ENCODE peak calls at places on chromosome 10, in seven cellular contexts. D is mucosa of descending colon, F is esophagus squamous epithelium, V is GM20000, J is foreskin fibroblast, L is AG09309, K is cardiac fibroblast. O is an unnamed sample.

GRCh38 chr10:27542812-27543211 is 38.7 kb downstream of the RAB18 start:
- DNase-seq in V (no peak), F (no peak), L (peak), K (peak), J (peak), D (no peak), O (no peak)

GRCh38 chr10:23315966-23316365 is 28.6 kb downstream of the C10orf67 start:
- DNase-seq in V (no peak), J (no peak), D (no peak), K (no peak), F (no peak), L (no peak), O (no peak)

GRCh38 chr10:43938810-43939209 is 290.1 kb upstream of the ZNF32 start:
- DNase-seq in D (no peak), J (no peak), V (no peak), L (no peak), F (no peak), K (no peak), O (no peak)

GRCh38 chr10:44376504-44377099 is 8.3 kb downstream of the CXCL12 start:
- DNase-seq in F (no peak), V (no peak), D (no peak), J (no peak), L (no peak), K (peak), O (no peak)

GRCh38 chr10:45374451-45375052 is 536 bp downstream of the ALOX5 start:
- DNase-seq in J (no peak), V (peak), K (no peak), L (no peak), F (no peak), D (peak), O (no peak)

GRCh38 chr10:110829721-110830410 is 41.9 kb upstream of the PDCD4 start:
- DNase-seq in J (no peak), K (no peak), V (no peak), D (no peak), L (no peak), F (no peak), O (no peak)

GRCh38 chr10:17650416-17650815 is 6.5 kb downstream of the STAM start:
- DNase-seq in F (no peak), L (no peak), V (no peak), K (no peak), D (no peak), J (no peak), O (no peak)

GRCh38 chr10:133388973-133389818 is 4.8 kb upstream of the MTG1 start:
- DNase-seq in K (no peak), J (no peak), D (peak), L (no peak), V (peak), F (no peak), O (no peak)

GRCh38 chr10:104253576-104254410 is 899 bp upstream of the GSTO1 start:
- DNase-seq in J (no peak), K (no peak), V (no peak), L (no peak), D (no peak), F (no peak), O (no peak)

GRCh38 chr10:130763491-130763890 is 548.0 kb downstream of the TCERG1L start:
- DNase-seq in K (no peak), D (no peak), J (no peak), L (no peak), F (no peak), V (no peak), O (no peak)

GRCh38 chr10:114662651-114663217 is 4.7 kb upstream of the ABLIM1 start:
- DNase-seq in F (no peak), V (no peak), D (no peak), J (no peak), K (no peak), L (no peak), O (no peak)

GRCh38 chr10:24681476-24682088 is 42.1 kb downstream of the ARHGAP21 start:
- DNase-seq in K (no peak), L (no peak), F (no peak), J (no peak), D (no peak), V (no peak), O (no peak)

GRCh38 chr10:110865184-110865803 is 6.4 kb upstream of the PDCD4 start:
- DNase-seq in K (peak), F (no peak), V (no peak), L (no peak), J (peak), D (no peak), O (no peak)

GRCh38 chr10:32983333-32983909 is 25.4 kb upstream of the ITGB1 start:
- DNase-seq in V (no peak), K (peak), J (peak), D (no peak), F (no peak), L (no peak), O (no peak)

GRCh38 chr10:1563028-1563427 is 174.3 kb downstream of the ADARB2 start:
- DNase-seq in J (no peak), V (no peak), K (no peak), F (no peak), L (no peak), D (no peak), O (no peak)

GRCh38 chr10:114384181-114384580 is 20.1 kb downstream of the AFAP1L2 start:
- DNase-seq in D (no peak), F (no peak), K (no peak), L (no peak), V (no peak), J (no peak), O (peak)

GRCh38 chr10:50636576-50636975 is 12.8 kb upstream of the SGMS1 start:
- DNase-seq in D (no peak), L (no peak), V (no peak), J (no peak), F (no peak), K (no peak), O (no peak)

GRCh38 chr10:14126697-14127440 is 203.9 kb downstream of the FRMD4A start:
- DNase-seq in J (peak), K (peak), L (no peak), F (no peak), V (no peak), D (no peak), O (no peak)

GRCh38 chr10:121791761-121792160 is 136.1 kb downstream of the ATE1 start:
- DNase-seq in L (no peak), V (no peak), D (no peak), J (no peak), K (peak), F (no peak), O (no peak)

GRCh38 chr10:112562122-112562521 is 115.1 kb downstream of the VTI1A start:
- DNase-seq in L (no peak), F (no peak), K (no peak), J (no peak), D (no peak), V (no peak), O (no peak)

GRCh38 chr10:77516575-77516974 is 121.0 kb downstream of the KCNMA1 start:
- DNase-seq in V (no peak), L (no peak), D (no peak), K (no peak), F (no peak), J (no peak), O (no peak)

GRCh38 chr10:124381011-124381591 is 37.6 kb downstream of the OAT start:
- DNase-seq in J (no peak), K (no peak), D (no peak), F (no peak), V (no peak), L (no peak), O (no peak)

GRCh38 chr10:77823811-77824542 is 102.6 kb downstream of the DLG5 start:
- DNase-seq in K (no peak), L (no peak), D (no peak), F (no peak), V (no peak), J (no peak), O (no peak)

GRCh38 chr10:128263891-128264688 is 137.9 kb upstream of the MKI67 start:
- DNase-seq in V (peak), F (no peak), L (peak), K (peak), D (no peak), J (peak), O (peak)

GRCh38 chr10:73379064-73379748 is 20.5 kb upstream of the CFAP70 start:
- DNase-seq in J (no peak), F (no peak), K (no peak), V (peak), D (no peak), L (no peak), O (no peak)

GRCh38 chr10:91552706-91553105 is 80.2 kb downstream of the PPP1R3C start:
- DNase-seq in V (no peak), D (no peak), F (no peak), K (peak), J (no peak), L (no peak), O (no peak)

GRCh38 chr10:97120370-97120769 is 65.4 kb downstream of the SLIT1 start:
- DNase-seq in L (no peak), V (no peak), K (no peak), D (no peak), F (no peak), J (no peak), O (no peak)

GRCh38 chr10:97115846-97116245 is 69.9 kb downstream of the SLIT1 start:
- DNase-seq in K (no peak), J (no peak), L (no peak), D (no peak), V (no peak), F (no peak), O (no peak)

GRCh38 chr10:97116534-97117162 is 69.1 kb downstream of the SLIT1 start:
- DNase-seq in V (no peak), K (no peak), F (no peak), J (no peak), D (no peak), L (no peak), O (no peak)

GRCh38 chr10:97119058-97119832 is 66.5 kb downstream of the SLIT1 start:
- DNase-seq in J (no peak), D (no peak), V (no peak), L (no peak), K (no peak), F (no peak), O (no peak)

DNA sequence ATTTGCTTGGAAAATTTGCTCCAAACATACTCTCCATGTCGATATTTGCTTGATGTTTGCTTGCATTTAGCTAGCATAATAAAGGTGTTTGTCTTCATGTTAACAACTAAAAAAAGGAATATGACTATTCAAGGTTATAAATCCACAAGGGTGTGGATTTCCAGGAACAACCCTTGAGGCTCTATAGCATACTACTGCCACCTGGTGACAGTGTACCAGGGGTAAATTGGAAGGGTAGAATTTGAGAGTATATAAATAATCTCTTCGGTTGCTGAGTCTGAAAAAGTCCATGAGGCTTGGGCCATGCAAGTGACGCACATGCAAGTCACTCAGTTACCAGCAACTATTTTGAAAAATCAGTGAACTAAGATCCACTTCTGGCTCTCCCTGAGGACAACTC is 68.4 kb downstream of the SLIT1 start:
- DNase-seq in F (no peak), L (no peak), D (no peak), V (no peak), K (peak), J (no peak), O (no peak)
- TF ChIP-seq CTCF in F (no peak), L (peak), D (no peak), V (no peak), K (no peak), J (peak), O (no peak)

GRCh38 chr10:75097666-75098285 is 13.7 kb upstream of the SAMD8 start:
- DNase-seq in K (peak), F (no peak), J (peak), D (no peak), V (no peak), L (no peak), O (no peak)
- TF ChIP-seq CTCF in K (peak), F (no peak), J (peak), D (no peak), V (no peak), L (peak), O (peak)

GRCh38 chr10:36886303-36886891 is 239.0 kb upstream of the ANKRD30A start:
- DNase-seq in J (no peak), V (no peak), F (no peak), K (no peak), D (no peak), L (no peak), O (no peak)

GRCh38 chr10:36885746-36886145 is 239.7 kb upstream of the ANKRD30A start:
- DNase-seq in F (no peak), J (no peak), K (no peak), L (no peak), D (no peak), V (no peak), O (no peak)

GRCh38 chr10:36888925-36889573 is 236.3 kb upstream of the ANKRD30A start:
- DNase-seq in F (no peak), D (no peak), J (no peak), K (peak), L (no peak), V (peak), O (peak)
- TF ChIP-seq CTCF in F (no peak), D (no peak), J (no peak), K (no peak), L (peak), V (peak), O (peak)

DNA sequence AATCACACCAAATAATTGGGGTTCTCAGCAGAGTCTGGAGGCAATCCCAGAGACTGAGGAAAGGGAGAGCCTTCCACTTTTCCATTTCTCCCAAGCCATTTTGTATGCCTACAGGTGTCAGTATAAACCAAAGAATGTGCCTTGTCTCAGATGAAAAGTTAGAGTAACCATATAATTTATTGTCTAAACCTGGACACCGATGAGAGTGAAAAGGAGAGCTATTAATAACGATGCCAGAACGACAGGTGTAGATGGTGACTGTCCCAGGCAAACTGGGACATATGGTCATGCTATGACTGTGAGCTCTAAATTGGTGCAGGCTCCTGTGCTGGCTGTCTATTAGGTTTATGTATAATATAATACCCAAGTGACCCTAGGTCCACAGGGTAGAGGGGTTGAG is 219.6 kb downstream of the ARHGAP12 start:
- DNase-seq in K (peak), V (no peak), L (no peak), F (no peak), J (no peak), D (no peak), O (no peak)
- TF ChIP-seq CTCF in K (peak), V (no peak), L (peak), F (no peak), J (peak), D (no peak), O (no peak)

GRCh38 chr10:6416892-6417512 is 163.1 kb downstream of the PRKCQ start:
- DNase-seq in J (peak), V (peak), L (no peak), F (no peak), D (no peak), K (peak), O (peak)
- TF ChIP-seq CTCF in J (peak), V (peak), L (peak), F (peak), D (peak), K (peak), O (peak)

DNA sequence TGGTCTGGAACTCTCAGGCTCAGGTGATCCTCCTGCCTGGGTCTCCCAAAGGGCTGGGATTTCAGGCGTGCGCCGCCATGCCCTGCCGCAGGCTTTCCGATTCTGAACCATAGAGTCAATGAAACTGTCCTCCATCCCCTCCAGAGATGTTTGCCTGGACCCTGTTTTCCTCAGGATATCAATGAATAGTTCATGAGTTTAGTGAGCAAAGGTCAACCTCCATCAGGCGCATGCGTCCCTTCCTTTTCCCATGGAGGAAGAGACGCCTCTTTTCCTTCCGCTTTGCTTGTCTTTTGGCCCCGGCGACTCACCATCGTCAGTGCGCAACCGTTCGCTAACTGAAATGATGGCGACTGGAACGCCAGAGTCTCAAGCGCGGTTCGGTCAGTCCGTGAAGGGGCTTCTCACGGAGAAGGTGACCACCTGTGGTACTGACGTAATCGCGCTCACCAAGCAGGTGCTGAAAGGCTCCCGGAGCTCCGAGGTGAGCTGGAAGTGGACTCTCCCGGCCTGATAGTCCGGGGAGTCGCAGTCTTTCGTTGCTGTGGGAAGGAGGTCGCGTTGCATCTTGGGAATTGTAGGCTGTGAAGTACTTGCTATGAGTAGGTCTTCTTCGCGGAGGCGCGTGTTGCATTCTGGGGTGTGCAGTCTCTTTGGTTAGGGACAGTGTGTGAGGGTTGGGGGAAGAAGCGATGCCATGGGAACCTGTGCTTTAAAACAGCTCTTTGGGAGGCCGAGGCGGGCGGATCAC is at the start of gene BORCS7:
- DNase-seq in K (peak), L (peak), F (peak), J (peak), D (peak), V (peak), O (peak)
- TF ChIP-seq CTCF in K (no peak), L (no peak), F (no peak), J (no peak), D (no peak), V (no peak), O (no peak)

GRCh38 chr10:79066460-79067240 is 2.1 kb upstream of the ZMIZ1 start:
- DNase-seq in V (peak), F (no peak), J (no peak), L (no peak), K (peak), D (peak), O (peak)
- TF ChIP-seq CTCF in V (no peak), F (no peak), J (peak), L (peak), K (no peak), D (no peak), O (peak)

O was measured in neural crest cell.